ENCODE peak calls at places on chromosome 13, in eight cellular contexts. M is fibroblast of lung, T is iPS DF 6.9, H is left colon, C is heart left ventricle, W is uterus, G is nucleus accumbens, X is neuronal stem cell. F is an unnamed sample.
A peak's percentile ranks its signal among the peaks of the same experiment; 100 is the strongest.

GRCh38 chr13:21677075-21677628 is 6.3 kb downstream of the FGF9 start:
- DNase-seq in M (no peak), T (no peak), H (no peak), C (no peak), W (no peak), G (no peak), X (no peak), F (no peak)

GRCh38 chr13:77698211-77699058 is 948 bp downstream of the SLAIN1 start:
- DNase-seq in M (peak; percentile 6), T (no peak), H (peak; percentile 37), C (peak; percentile 23), W (peak; percentile 18), G (peak; percentile 48), X (peak; percentile 36), F (peak; percentile 8)

GRCh38 chr13:99307247-99307646 is at the start of gene GPR183:
- DNase-seq in M (peak; percentile 50), T (no peak), H (no peak), C (no peak), W (no peak), G (no peak), X (no peak), F (no peak)

GRCh38 chr13:50991624-50992610 is 82.3 kb downstream of the RNASEH2B start:
- DNase-seq in M (no peak), T (no peak), H (no peak), C (no peak), W (no peak), G (no peak), X (no peak), F (no peak)

GRCh38 chr13:26011996-26012688 is 39.7 kb downstream of the SHISA2 start:
- DNase-seq in M (peak; percentile 38), T (no peak), H (peak; percentile 17), C (no peak), W (no peak), G (peak; percentile 18), X (no peak), F (no peak)

GRCh38 chr13:34025746-34026145 is 207.8 kb downstream of the RFC3 start:
- DNase-seq in M (peak; percentile 89), T (no peak), H (no peak), C (no peak), W (no peak), G (no peak), X (no peak), F (peak; percentile 41)

GRCh38 chr13:47484564-47484963 is 516.5 kb downstream of the SUCLA2 start:
- DNase-seq in M (peak; percentile 90), T (no peak), H (no peak), C (no peak), W (no peak), G (no peak), X (no peak), F (no peak)

GRCh38 chr13:41458939-41459753 is 1.8 kb downstream of the RGCC start:
- DNase-seq in M (peak; percentile 29), T (no peak), H (peak; percentile 61), C (peak; percentile 44), W (no peak), G (no peak), X (no peak), F (peak; percentile 30)

GRCh38 chr13:99104396-99104795 is 96.3 kb upstream of the UBAC2 start:
- DNase-seq in M (no peak), T (no peak), H (no peak), C (no peak), W (no peak), G (no peak), X (no peak), F (no peak)

GRCh38 chr13:46804391-46804815 is 7.4 kb upstream of the ESD start:
- DNase-seq in M (peak; percentile 98), T (no peak), H (no peak), C (no peak), W (no peak), G (no peak), X (no peak), F (peak; percentile 78)

GRCh38 chr13:41231786-41232185 is 31.6 kb downstream of the MTRF1 start:
- DNase-seq in M (peak; percentile 21), T (no peak), H (peak; percentile 82), C (no peak), W (no peak), G (no peak), X (no peak), F (no peak)

GRCh38 chr13:23754506-23754905 is 134.7 kb downstream of the MIPEP start:
- DNase-seq in M (no peak), T (no peak), H (no peak), C (no peak), W (no peak), G (no peak), X (no peak), F (no peak)

GRCh38 chr13:71304861-71305260 is 562.1 kb downstream of the DACH1 start:
- DNase-seq in M (no peak), T (no peak), H (no peak), C (no peak), W (no peak), G (no peak), X (no peak), F (no peak)

GRCh38 chr13:73521291-73521626 is 462.5 kb downstream of the KLF5 start:
- DNase-seq in M (no peak), T (no peak), H (no peak), C (no peak), W (no peak), G (no peak), X (no peak), F (no peak)

GRCh38 chr13:112903606-112904195 is 65.3 kb upstream of the MCF2L start:
- DNase-seq in M (no peak), T (no peak), H (no peak), C (no peak), W (no peak), G (no peak), X (no peak), F (no peak)

GRCh38 chr13:37289212-37289935 is 183.9 kb upstream of the CSNK1A1L start:
- DNase-seq in M (no peak), T (no peak), H (no peak), C (no peak), W (no peak), G (no peak), X (no peak), F (no peak)

GRCh38 chr13:31972453-31972852 is 59.1 kb upstream of the FRY start:
- DNase-seq in M (no peak), T (no peak), H (no peak), C (no peak), W (no peak), G (no peak), X (no peak), F (no peak)

GRCh38 chr13:28110414-28110813 is 10.0 kb upstream of the FLT3 start:
- DNase-seq in M (no peak), T (no peak), H (no peak), C (no peak), W (no peak), G (no peak), X (no peak), F (no peak)

GRCh38 chr13:42707596-42707995 is 73.8 kb upstream of the FAM216B start:
- DNase-seq in M (peak; percentile 79), T (no peak), H (no peak), C (no peak), W (no peak), G (no peak), X (no peak), F (no peak)

GRCh38 chr13:39111145-39111544 is 72.9 kb downstream of the NHLRC3 start:
- DNase-seq in M (no peak), T (no peak), H (no peak), C (no peak), W (no peak), G (no peak), X (no peak), F (no peak)

GRCh38 chr13:106104281-106104901 is 431.1 kb downstream of the EFNB2 start:
- DNase-seq in M (peak; percentile 96), T (no peak), H (no peak), C (no peak), W (no peak), G (no peak), X (peak; percentile 42), F (peak; percentile 74)

GRCh38 chr13:43865892-43866291 is 13.6 kb downstream of the CCDC122 start:
- DNase-seq in M (peak; percentile 50), T (no peak), H (no peak), C (no peak), W (no peak), G (no peak), X (no peak), F (peak; percentile 36)

GRCh38 chr13:52862358-52863206 is 14.1 kb upstream of the PCDH8 start:
- DNase-seq in M (no peak), T (no peak), H (peak; percentile 58), C (no peak), W (no peak), G (no peak), X (no peak), F (no peak)

GRCh38 chr13:48291730-48292129 is 11.8 kb upstream of the RB1 start:
- DNase-seq in M (no peak), T (no peak), H (no peak), C (no peak), W (no peak), G (no peak), X (no peak), F (no peak)

GRCh38 chr13:109100705-109101104 is 471.3 kb downstream of the MYO16 start:
- DNase-seq in M (peak; percentile 43), T (no peak), H (no peak), C (no peak), W (no peak), G (no peak), X (no peak), F (no peak)

GRCh38 chr13:110841406-110841805 is 73.5 kb downstream of the ANKRD10 start:
- DNase-seq in M (no peak), T (no peak), H (no peak), C (no peak), W (no peak), G (no peak), X (no peak), F (no peak)

GRCh38 chr13:93004919-93005318 is 221.7 kb upstream of the GPC6 start:
- DNase-seq in M (peak; percentile 17), T (peak; percentile 39), H (no peak), C (no peak), W (no peak), G (no peak), X (no peak), F (no peak)

GRCh38 chr13:48412100-48412556 is 785 bp downstream of the LPAR6 start:
- DNase-seq in M (peak; percentile 36), T (no peak), H (no peak), C (no peak), W (no peak), G (no peak), X (no peak), F (no peak)

GRCh38 chr13:30110301-30111070 is 196.9 kb downstream of the KATNAL1 start:
- DNase-seq in M (no peak), T (no peak), H (no peak), C (no peak), W (peak; percentile 57), G (no peak), X (no peak), F (no peak)

GRCh38 chr13:38900188-38900587 is 90.4 kb downstream of the STOML3 start:
- DNase-seq in M (no peak), T (peak; percentile 11), H (no peak), C (no peak), W (no peak), G (no peak), X (no peak), F (no peak)

GRCh38 chr13:110422913-110423688 is 116.0 kb downstream of the COL4A2 start:
- DNase-seq in M (peak; percentile 71), T (no peak), H (no peak), C (no peak), W (no peak), G (no peak), X (no peak), F (no peak)

F was measured in PC-9.